ENCODE peak calls at places on chromosomes 12 and 14, in ten cellular contexts. R, U, C, W, O, F, G, H, B and M are unnamed samples.

GRCh38 chr14:105884808-105885281 is 358.5 kb downstream of the TMEM121 start:
- DNase-seq in R (no peak), U (peak), C (no peak), W (no peak), O (no peak), F (no peak), G (no peak), H (no peak), B (no peak), M (no peak)

GRCh38 chr14:45819107-45819506 is 566.1 kb upstream of the MIS18BP1 start:
- DNase-seq in R (no peak), U (no peak), C (no peak), W (no peak), O (no peak), F (no peak), G (no peak), H (no peak), B (no peak), M (no peak)

GRCh38 chr12:121507245-121507644 is 73.6 kb downstream of the KDM2B start:
- DNase-seq in R (no peak), U (no peak), C (no peak), W (no peak), O (no peak), F (no peak), G (no peak), H (no peak), B (no peak), M (no peak)

GRCh38 chr12:27711312-27711682 is 665 bp downstream of the MRPS35 start:
- DNase-seq in R (no peak), U (no peak), C (peak), W (no peak), O (no peak), F (peak), G (no peak), H (no peak), B (no peak), M (no peak)

GRCh38 chr12:130929363-130929762 is 24.3 kb upstream of the ADGRD1 start:
- DNase-seq in R (no peak), U (no peak), C (no peak), W (no peak), O (no peak), F (no peak), G (no peak), H (no peak), B (no peak), M (no peak)

GRCh38 chr14:72495668-72496067 is 398.2 kb downstream of the DPF3 start:
- DNase-seq in R (no peak), U (no peak), C (no peak), W (no peak), O (no peak), F (peak), G (no peak), H (no peak), B (no peak), M (no peak)

GRCh38 chr12:63917864-63918742 is 73.6 kb downstream of the SRGAP1 start:
- DNase-seq in R (no peak), U (no peak), C (peak), W (no peak), O (peak), F (peak), G (peak), H (no peak), B (no peak), M (no peak)

GRCh38 chr14:101408077-101408831 is 153.0 kb upstream of the DIO3 start:
- DNase-seq in R (peak), U (no peak), C (no peak), W (no peak), O (no peak), F (peak), G (peak), H (no peak), B (no peak), M (no peak)

GRCh38 chr14:69610020-69610858 is 1.2 kb upstream of the SUSD6 start:
- DNase-seq in R (no peak), U (no peak), C (no peak), W (no peak), O (no peak), F (no peak), G (no peak), H (no peak), B (no peak), M (no peak)